ENCODE peak calls at places on chromosomes 12 and 14, in eight cellular contexts. K is RWPE1, F is AG09319, S is mesenteric fat pad, X is sigmoid colon, A is GM03348, N is Peyer's patch, J is amygdala. R is an unnamed sample.

GRCh38 chr12:60494249-60494648 is 898.4 kb downstream of the SLC16A7 start:
- DNase-seq in K (peak; percentile 35), X (no peak), S (no peak), N (no peak), A (peak; percentile 57), J (no peak), F (peak; percentile 38), R (peak; percentile 21)

GRCh38 chr12:68951652-68952051 is 18.7 kb upstream of the CPM start:
- DNase-seq in J (no peak), X (no peak), K (no peak), F (no peak), N (no peak), S (no peak), A (no peak), R (no peak)

GRCh38 chr14:100717371-100717770 is 9.3 kb upstream of the DLK1 start:
- DNase-seq in J (no peak), F (no peak), S (no peak), A (no peak), K (no peak), X (no peak), N (no peak), R (no peak)

GRCh38 chr12:116853507-116853906 is 27.7 kb downstream of the HRK start:
- DNase-seq in A (no peak), F (no peak), X (no peak), N (no peak), J (no peak), S (no peak), K (no peak), R (no peak)

GRCh38 chr12:21962236-21962635 is 21.0 kb upstream of the ABCC9 start:
- DNase-seq in X (no peak), J (no peak), N (no peak), F (no peak), S (no peak), A (no peak), K (no peak), R (no peak)

GRCh38 chr12:80040075-80040738 is 59.1 kb upstream of the OTOGL start:
- DNase-seq in N (no peak), F (no peak), S (no peak), A (no peak), K (no peak), J (no peak), X (no peak), R (no peak)

GRCh38 chr12:9961901-9962300 is 9.3 kb upstream of the CLEC12A start:
- DNase-seq in S (no peak), J (no peak), A (no peak), N (no peak), X (no peak), K (no peak), F (no peak), R (no peak)

GRCh38 chr12:89783321-89784060 is 74.9 kb upstream of the ATP2B1 start:
- DNase-seq in K (no peak), A (peak; percentile 62), S (no peak), F (no peak), N (no peak), X (no peak), J (no peak), R (no peak)

GRCh38 chr14:24634158-24634557 is at the start of gene GZMB:
- DNase-seq in J (no peak), A (no peak), F (no peak), N (no peak), K (no peak), X (no peak), S (no peak), R (no peak)

GRCh38 chr12:71455028-71455737 is 15.6 kb downstream of the LGR5 start:
- DNase-seq in S (no peak), N (no peak), X (no peak), A (no peak), F (no peak), J (no peak), K (no peak), R (peak; percentile 99)

GRCh38 chr12:89472508-89472907 is 52.1 kb downstream of the GALNT4 start:
- DNase-seq in N (no peak), J (no peak), F (no peak), X (no peak), K (no peak), A (peak; percentile 53), S (no peak), R (no peak)

GRCh38 chr14:72716471-72716870 is 177.4 kb downstream of the DPF3 start:
- DNase-seq in S (no peak), F (no peak), J (no peak), N (no peak), K (no peak), X (peak; percentile 38), A (no peak), R (no peak)

GRCh38 chr14:21025374-21026151 is 702 bp upstream of the NDRG2 start:
- DNase-seq in A (no peak), X (peak; percentile 96), J (peak; percentile 87), S (no peak), F (no peak), K (no peak), N (peak; percentile 63), R (no peak)

GRCh38 chr14:95140060-95140858 is 17.1 kb downstream of the DICER1 start:
- DNase-seq in F (no peak), K (no peak), N (no peak), A (peak; percentile 24), X (no peak), S (no peak), J (no peak), R (no peak)

GRCh38 chr12:114166360-114166759 is 200.2 kb upstream of the RBM19 start:
- DNase-seq in K (peak; percentile 12), S (no peak), A (peak; percentile 54), J (peak; percentile 16), X (no peak), N (no peak), F (no peak), R (no peak)

GRCh38 chr12:32273712-32274111 is 125.6 kb upstream of the FGD4 start:
- DNase-seq in N (no peak), F (no peak), K (no peak), S (no peak), J (no peak), X (no peak), A (no peak), R (no peak)

GRCh38 chr14:69574266-69574953 is at the start of gene CCDC177:
- DNase-seq in A (peak; percentile 77), N (peak; percentile 70), F (no peak), J (peak; percentile 67), S (no peak), K (peak; percentile 72), X (no peak), R (peak; percentile 75)

GRCh38 chr12:113980537-113981337 is 14.6 kb upstream of the RBM19 start:
- DNase-seq in J (peak; percentile 36), X (no peak), A (peak; percentile 77), F (peak; percentile 35), S (no peak), N (no peak), K (peak; percentile 49), R (peak; percentile 47)

GRCh38 chr12:56296207-56296785 is 3.8 kb downstream of the CS start:
- DNase-seq in F (no peak), K (no peak), N (no peak), J (no peak), A (no peak), S (no peak), X (no peak), R (no peak)

GRCh38 chr12:14768823-14769405 is 34.4 kb downstream of the WBP11 start:
- DNase-seq in S (no peak), K (no peak), X (peak; percentile 65), F (no peak), J (no peak), N (no peak), A (peak; percentile 6), R (no peak)

GRCh38 chr12:93247313-93248057 is 130.2 kb upstream of the NUDT4 start:
- DNase-seq in S (no peak), N (no peak), J (no peak), X (no peak), F (no peak), A (no peak), K (no peak), R (no peak)

GRCh38 chr12:45458238-45458637 is 242.3 kb downstream of the ANO6 start:
- DNase-seq in J (no peak), N (no peak), K (no peak), A (no peak), X (no peak), S (no peak), F (no peak), R (no peak)